ENCODE peak calls at places on chromosome 6, in eight cellular contexts. Z, X, Y, A, I, V, D and P are unnamed samples.

GRCh38 chr6:116528800-116529199 is 16.7 kb downstream of the TRAPPC3L start:
- DNase-seq in X (peak), D (no peak), Z (no peak), A (no peak), I (no peak), V (no peak), Y (peak), P (no peak)

GRCh38 chr6:43448916-43449315 is 6.4 kb downstream of the DLK2 start:
- DNase-seq in A (no peak), X (no peak), Y (no peak), D (no peak), Z (no peak), V (no peak), I (no peak), P (no peak)

GRCh38 chr6:98039876-98040605 is 757.0 kb upstream of the MMS22L start:
- DNase-seq in V (no peak), D (peak), Z (no peak), X (no peak), I (no peak), Y (no peak), A (no peak), P (no peak)

GRCh38 chr6:162371133-162371532 is 356.4 kb downstream of the PRKN start:
- DNase-seq in Z (no peak), V (no peak), Y (no peak), X (no peak), I (no peak), A (no peak), D (no peak), P (no peak)

GRCh38 chr6:37027036-37027720 is 21.7 kb downstream of the FGD2 start:
- DNase-seq in A (no peak), V (no peak), X (no peak), D (peak), Y (no peak), Z (no peak), I (no peak), P (no peak)

GRCh38 chr6:106547961-106548453 is 81.3 kb downstream of the RTN4IP1 start:
- DNase-seq in X (peak), I (peak), Z (no peak), A (no peak), D (no peak), Y (peak), V (no peak), P (no peak)

GRCh38 chr6:30591008-30591407 is 19.8 kb downstream of the ABCF1 start:
- DNase-seq in V (no peak), Y (no peak), A (no peak), D (peak), Z (no peak), I (no peak), X (peak), P (no peak)

GRCh38 chr6:34511214-34511922 is 44.8 kb downstream of the SPDEF start:
- DNase-seq in V (no peak), A (no peak), Z (no peak), D (no peak), X (no peak), Y (no peak), I (no peak), P (no peak)

GRCh38 chr6:40755749-40756452 is 168.7 kb upstream of the LRFN2 start:
- DNase-seq in V (no peak), X (no peak), I (no peak), Y (no peak), Z (peak), A (no peak), D (no peak), P (no peak)

GRCh38 chr6:16758163-16758975 is 2.9 kb downstream of the ATXN1 start:
- DNase-seq in D (no peak), A (no peak), V (no peak), I (no peak), X (no peak), Y (peak), Z (no peak), P (no peak)

GRCh38 chr6:151229401-151230276 is 10.1 kb upstream of the AKAP12 start:
- DNase-seq in A (no peak), D (peak), Z (no peak), X (no peak), I (no peak), V (no peak), Y (no peak), P (no peak)

GRCh38 chr6:70669133-70669532 is 1.4 kb downstream of the SMAP1 start:
- DNase-seq in X (no peak), D (peak), Y (peak), I (no peak), A (no peak), V (no peak), Z (no peak), P (no peak)

GRCh38 chr6:106101466-106101865 is 15.3 kb downstream of the PRDM1 start:
- DNase-seq in A (no peak), V (no peak), Z (no peak), D (no peak), I (no peak), Y (no peak), X (no peak), P (no peak)

GRCh38 chr6:709471-710056 is 16.6 kb upstream of the EXOC2 start:
- DNase-seq in Z (no peak), D (no peak), A (no peak), I (no peak), V (no peak), X (no peak), Y (no peak), P (no peak)

GRCh38 chr6:119881416-119881815 is 531.9 kb upstream of the MAN1A1 start:
- DNase-seq in D (no peak), Z (no peak), X (no peak), V (no peak), Y (no peak), I (no peak), A (no peak), P (no peak)

GRCh38 chr6:53651149-53651763 is 14.3 kb downstream of the KLHL31 start:
- DNase-seq in Y (peak), I (peak), V (peak), X (peak), Z (peak), D (peak), A (no peak), P (no peak)

GRCh38 chr6:131258816-131259476 is 123.7 kb downstream of the AKAP7 start:
- DNase-seq in I (no peak), Y (no peak), X (no peak), D (no peak), Z (no peak), A (no peak), V (no peak), P (no peak)

DNA sequence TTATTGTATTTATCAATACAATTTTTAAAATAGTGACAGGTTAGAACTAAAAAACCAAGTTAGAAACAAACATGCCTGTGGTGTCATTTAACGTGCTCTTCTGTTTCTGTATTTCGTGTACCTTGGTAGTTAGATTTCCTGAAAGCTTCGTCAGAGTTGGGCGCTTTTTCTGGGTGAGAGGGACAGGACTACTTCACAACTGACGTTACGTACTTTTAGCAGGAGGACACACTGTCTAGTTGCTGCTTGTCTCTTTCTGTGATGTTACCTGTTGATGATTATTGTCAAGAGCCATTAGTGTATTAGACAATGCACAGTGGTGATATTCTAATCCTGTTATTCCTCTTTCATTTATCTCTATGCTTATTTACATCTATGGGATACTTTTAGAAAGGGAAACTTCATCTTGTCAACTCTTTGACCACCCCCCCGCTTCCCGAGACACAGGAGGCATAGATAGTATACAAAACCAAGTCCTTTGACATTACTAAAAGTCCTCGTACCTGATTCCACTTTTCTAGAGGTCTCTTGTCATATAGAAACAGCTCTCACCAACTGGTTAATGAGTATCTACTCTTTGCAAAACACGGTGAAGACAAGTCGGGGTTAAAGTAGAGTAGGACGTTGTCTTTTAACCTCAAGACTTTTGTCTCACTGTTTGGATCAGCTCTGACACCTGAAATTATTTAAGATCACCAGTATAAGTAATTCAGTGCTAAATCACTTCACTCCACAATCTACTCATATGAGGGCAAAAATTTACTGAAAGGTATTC is 96.3 kb downstream of the LYRM2 start:
- DNase-seq in I (no peak), Y (no peak), D (no peak), A (no peak), X (no peak), V (no peak), Z (no peak), P (no peak)
- TF ChIP-seq POLR2A in I (no peak), Y (no peak), D (no peak), A (no peak), X (no peak), V (no peak), Z (no peak), P (no peak)

GRCh38 chr6:26251354-26252081 is 113.5 kb upstream of the BTN3A2 start:
- DNase-seq in D (peak), Y (no peak), X (peak), I (no peak), A (no peak), V (peak), Z (no peak), P (no peak)
- TF ChIP-seq POLR2A in D (peak), Y (no peak), X (peak), I (no peak), A (peak), V (no peak), Z (peak), P (no peak)

GRCh38 chr6:136593748-136594490 is 43.7 kb upstream of the MAP7 start:
- DNase-seq in X (peak), Z (no peak), V (no peak), Y (peak), D (peak), A (peak), I (no peak), P (no peak)
- TF ChIP-seq POLR2A in X (no peak), Z (no peak), V (no peak), Y (no peak), D (no peak), A (peak), I (no peak), P (no peak)

DNA sequence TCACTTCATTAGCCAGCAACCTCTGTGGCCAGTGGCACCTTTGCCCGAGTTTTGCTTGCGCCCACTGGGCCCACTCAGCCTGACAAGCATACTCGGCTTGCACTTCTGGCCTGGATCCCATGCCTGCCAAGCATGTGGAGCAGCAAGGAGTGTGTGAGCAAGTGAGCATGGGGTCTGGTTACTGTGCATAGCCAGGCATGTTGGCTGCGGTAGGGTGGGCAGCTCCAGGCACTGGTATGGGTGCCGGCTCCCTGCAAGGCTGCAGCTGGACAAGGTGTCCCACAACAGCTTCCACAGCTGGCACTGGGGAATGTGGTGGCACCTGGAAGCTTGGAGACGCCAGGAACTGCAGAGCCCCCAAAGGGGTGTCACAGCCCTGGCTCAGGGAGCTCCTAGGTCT is 510.0 kb downstream of the ADGRB3 start:
- DNase-seq in A (no peak), D (no peak), V (no peak), Y (no peak), Z (no peak), I (no peak), X (no peak), P (no peak)
- TF ChIP-seq POLR2A in A (no peak), D (no peak), V (no peak), Y (no peak), Z (no peak), I (no peak), X (no peak), P (no peak)

GRCh38 chr6:157530724-157531168 is 149.8 kb downstream of the ZDHHC14 start:
- DNase-seq in Y (no peak), X (no peak), D (no peak), I (no peak), A (no peak), Z (no peak), V (no peak), P (no peak)
- TF ChIP-seq POLR2A in Y (no peak), X (no peak), D (no peak), I (no peak), A (no peak), Z (no peak), V (no peak), P (no peak)

DNA sequence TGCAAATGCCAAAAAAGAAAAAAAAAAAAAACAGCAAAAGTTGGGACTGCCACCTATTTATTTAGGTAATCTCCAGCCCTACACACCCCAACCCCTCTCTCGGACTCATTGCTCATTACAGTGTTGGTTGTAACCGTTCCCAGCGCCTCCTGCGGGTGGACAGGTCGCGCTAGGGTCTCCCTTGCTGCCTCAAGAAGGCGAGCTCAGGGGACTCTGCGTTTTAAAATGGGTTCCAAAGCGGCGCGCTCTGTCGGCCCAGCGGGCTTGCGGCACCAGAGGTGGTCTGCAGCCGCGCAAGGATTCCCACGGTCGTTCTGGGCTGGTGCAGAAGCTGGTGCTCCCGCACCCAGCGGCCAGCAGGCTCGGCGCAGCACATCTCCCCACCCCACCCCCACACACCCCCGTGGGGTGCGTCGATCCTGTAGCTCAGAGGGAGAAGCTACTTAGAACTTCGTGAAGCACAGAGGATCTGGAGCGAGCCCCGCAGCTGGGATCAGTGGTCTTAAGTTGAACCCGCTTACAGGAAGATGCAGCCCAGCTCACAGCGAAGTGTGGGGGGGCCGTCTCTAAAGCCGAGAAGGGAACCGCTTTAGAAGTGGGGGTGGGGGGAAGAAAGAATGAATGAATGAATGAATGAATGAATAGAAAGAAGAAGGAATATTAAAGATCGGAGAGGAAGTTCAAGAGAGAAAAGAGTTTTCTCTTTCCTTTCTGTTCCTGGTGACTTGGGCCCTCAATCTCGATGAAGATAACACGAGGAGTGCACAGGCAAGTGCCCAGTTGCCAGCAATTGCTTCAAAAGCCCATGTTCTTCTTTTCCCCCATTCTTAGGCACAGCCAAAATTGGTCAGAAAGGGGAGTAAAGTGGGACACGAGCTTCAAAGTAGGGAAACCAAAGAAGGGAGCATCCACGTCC is 766 bp downstream of the TFAP2A start:
- DNase-seq in A (no peak), Y (no peak), Z (no peak), D (peak), I (no peak), V (no peak), X (no peak), P (no peak)
- TF ChIP-seq POLR2A in A (no peak), Y (no peak), Z (no peak), D (no peak), I (no peak), V (no peak), X (no peak), P (no peak)

GRCh38 chr6:32867022-32867477 is 13.1 kb downstream of the PSMB9 start:
- DNase-seq in Y (no peak), Z (no peak), A (no peak), V (no peak), D (no peak), X (no peak), I (no peak), P (no peak)
- TF ChIP-seq POLR2A in Y (no peak), Z (no peak), A (no peak), V (no peak), D (no peak), X (no peak), I (no peak), P (no peak)